ENCODE peak calls at places on chromosomes 12 and 14, in nine cellular contexts. X, G, P, B, R, L, Z, U and A are unnamed samples.

GRCh38 chr12:1496162-1496925 is 98.0 kb downstream of the FBXL14 start:
- DNase-seq in X (no peak), G (no peak), P (no peak), B (no peak), R (no peak), L (no peak), Z (peak), U (peak), A (no peak)

GRCh38 chr12:75976113-75976512 is 55.5 kb downstream of the PHLDA1 start:
- DNase-seq in X (no peak), G (no peak), P (no peak), B (no peak), R (no peak), L (no peak), Z (no peak), U (no peak), A (no peak)

GRCh38 chr12:106276032-106276728 is 26.4 kb upstream of the TCP11L2 start:
- DNase-seq in X (no peak), G (peak), P (no peak), B (no peak), R (no peak), L (no peak), Z (no peak), U (no peak), A (no peak)

GRCh38 chr12:3523728-3524127 is 32.7 kb downstream of the PRMT8 start:
- DNase-seq in X (no peak), G (no peak), P (no peak), B (no peak), R (no peak), L (no peak), Z (no peak), U (peak), A (no peak)

GRCh38 chr12:97960741-97961608 is 498.4 kb downstream of the RMST start:
- DNase-seq in X (peak), G (peak), P (peak), B (peak), R (no peak), L (peak), Z (peak), U (no peak), A (peak)

GRCh38 chr12:108803428-108804105 is 53.8 kb downstream of the SSH1 start:
- DNase-seq in X (peak), G (peak), P (peak), B (peak), R (peak), L (peak), Z (peak), U (peak), A (peak)

GRCh38 chr12:48442191-48442828 is 30.0 kb upstream of the ANP32D start:
- DNase-seq in X (peak), G (peak), P (peak), B (no peak), R (no peak), L (no peak), Z (no peak), U (no peak), A (no peak)

GRCh38 chr12:121709478-121709890 is 3.1 kb upstream of the TMEM120B start:
- DNase-seq in X (no peak), G (no peak), P (no peak), B (peak), R (no peak), L (no peak), Z (peak), U (no peak), A (peak)

GRCh38 chr12:47739959-47740358 is 14.7 kb upstream of the ENDOU start:
- DNase-seq in X (no peak), G (peak), P (no peak), B (no peak), R (no peak), L (no peak), Z (no peak), U (no peak), A (no peak)

GRCh38 chr14:49134940-49135339 is 451.2 kb downstream of the RPS29 start:
- DNase-seq in X (peak), G (no peak), P (no peak), B (no peak), R (no peak), L (no peak), Z (no peak), U (no peak), A (no peak)

GRCh38 chr12:75951399-75952228 is 80.0 kb downstream of the PHLDA1 start:
- DNase-seq in X (no peak), G (no peak), P (no peak), B (peak), R (no peak), L (no peak), Z (peak), U (no peak), A (no peak)

GRCh38 chr12:59808317-59808910 is 212.6 kb downstream of the SLC16A7 start:
- DNase-seq in X (peak), G (peak), P (peak), B (peak), R (no peak), L (no peak), Z (peak), U (no peak), A (peak)

GRCh38 chr12:111412830-111413441 is 7.2 kb downstream of the SH2B3 start:
- DNase-seq in X (no peak), G (no peak), P (no peak), B (no peak), R (no peak), L (no peak), Z (no peak), U (no peak), A (peak)

GRCh38 chr12:104414581-104415305 is 42.0 kb upstream of the CHST11 start:
- DNase-seq in X (peak), G (no peak), P (no peak), B (no peak), R (no peak), L (no peak), Z (no peak), U (no peak), A (no peak)

GRCh38 chr14:73097421-73097820 is 38.9 kb upstream of the PSEN1 start:
- DNase-seq in X (no peak), G (no peak), P (no peak), B (no peak), R (no peak), L (no peak), Z (no peak), U (no peak), A (no peak)

GRCh38 chr12:95396849-95397498 is 77.0 kb upstream of the METAP2 start:
- DNase-seq in X (no peak), G (no peak), P (no peak), B (peak), R (no peak), L (no peak), Z (peak), U (no peak), A (peak)

GRCh38 chr12:5456906-5457305 is 25.0 kb downstream of the NTF3 start:
- DNase-seq in X (no peak), G (no peak), P (no peak), B (peak), R (no peak), L (no peak), Z (no peak), U (no peak), A (peak)

GRCh38 chr12:120399531-120399930 is 30.6 kb upstream of the MSI1 start:
- DNase-seq in X (no peak), G (peak), P (no peak), B (peak), R (no peak), L (no peak), Z (peak), U (no peak), A (peak)

GRCh38 chr14:51444381-51445000 is 204.4 kb downstream of the TMX1 start:
- DNase-seq in X (no peak), G (no peak), P (no peak), B (no peak), R (no peak), L (no peak), Z (no peak), U (no peak), A (no peak)

GRCh38 chr12:50059440-50060119 is 2.2 kb downstream of the ASIC1 start:
- DNase-seq in X (no peak), G (peak), P (no peak), B (no peak), R (no peak), L (no peak), Z (no peak), U (no peak), A (no peak)

GRCh38 chr12:104790296-104791125 is 167.6 kb downstream of the SLC41A2 start:
- DNase-seq in X (peak), G (peak), P (peak), B (peak), R (peak), L (peak), Z (peak), U (peak), A (no peak)

GRCh38 chr12:121784460-121784859 is 9.0 kb downstream of the RHOF start:
- DNase-seq in X (no peak), G (no peak), P (peak), B (peak), R (no peak), L (no peak), Z (peak), U (no peak), A (peak)

GRCh38 chr14:101073598-101073965 is 170.1 kb upstream of the RTL1 start:
- DNase-seq in X (no peak), G (no peak), P (no peak), B (no peak), R (no peak), L (no peak), Z (no peak), U (peak), A (no peak)
- H3K4me3 ChIP-seq in X (no peak), G (no peak), P (no peak), B (no peak), R (no peak), L (no peak), Z (no peak), U (no peak), A (no peak)

GRCh38 chr14:61558271-61558670 is 137.0 kb upstream of the HIF1A start:
- DNase-seq in X (no peak), G (no peak), P (no peak), B (no peak), R (no peak), L (peak), Z (no peak), U (peak), A (no peak)
- TF ChIP-seq CTCF in X (no peak), G (no peak), P (no peak), B (no peak), R (no peak), L (no peak), Z (no peak), U (no peak), A (no peak)

GRCh38 chr12:64679487-64679983 is 69.2 kb downstream of the RASSF3 start:
- DNase-seq in X (no peak), G (peak), P (peak), B (peak), R (peak), L (no peak), Z (peak), U (peak), A (peak)

GRCh38 chr12:64678835-64679234 is 68.5 kb downstream of the RASSF3 start:
- DNase-seq in X (no peak), G (no peak), P (no peak), B (no peak), R (no peak), L (no peak), Z (no peak), U (peak), A (no peak)

GRCh38 chr12:64681200-64682052 is 71.1 kb downstream of the RASSF3 start:
- DNase-seq in X (no peak), G (peak), P (no peak), B (no peak), R (no peak), L (no peak), Z (no peak), U (peak), A (no peak)

GRCh38 chr12:64678248-64678647 is 68.0 kb downstream of the RASSF3 start:
- DNase-seq in X (no peak), G (no peak), P (no peak), B (no peak), R (no peak), L (no peak), Z (no peak), U (peak), A (no peak)

GRCh38 chr12:64680235-64680634 is 69.9 kb downstream of the RASSF3 start:
- DNase-seq in X (no peak), G (no peak), P (peak), B (no peak), R (no peak), L (no peak), Z (no peak), U (peak), A (no peak)
- H3K4me3 ChIP-seq in X (no peak), G (no peak), P (peak), B (no peak), R (no peak), L (no peak), Z (no peak), U (no peak), A (peak)

GRCh38 chr14:32561520-32561919 is 232.4 kb downstream of the AKAP6 start:
- DNase-seq in X (peak), G (no peak), P (no peak), B (peak), R (no peak), L (no peak), Z (no peak), U (no peak), A (peak)

GRCh38 chr14:32559048-32559447 is 229.9 kb downstream of the AKAP6 start:
- DNase-seq in X (no peak), G (no peak), P (no peak), B (peak), R (no peak), L (no peak), Z (no peak), U (no peak), A (no peak)

GRCh38 chr14:32559595-32559994 is 230.5 kb downstream of the AKAP6 start:
- DNase-seq in X (peak), G (no peak), P (no peak), B (peak), R (no peak), L (no peak), Z (no peak), U (no peak), A (peak)

GRCh38 chr14:32564591-32564990 is 235.5 kb downstream of the AKAP6 start:
- DNase-seq in X (no peak), G (peak), P (no peak), B (peak), R (no peak), L (no peak), Z (peak), U (no peak), A (peak)

DNA sequence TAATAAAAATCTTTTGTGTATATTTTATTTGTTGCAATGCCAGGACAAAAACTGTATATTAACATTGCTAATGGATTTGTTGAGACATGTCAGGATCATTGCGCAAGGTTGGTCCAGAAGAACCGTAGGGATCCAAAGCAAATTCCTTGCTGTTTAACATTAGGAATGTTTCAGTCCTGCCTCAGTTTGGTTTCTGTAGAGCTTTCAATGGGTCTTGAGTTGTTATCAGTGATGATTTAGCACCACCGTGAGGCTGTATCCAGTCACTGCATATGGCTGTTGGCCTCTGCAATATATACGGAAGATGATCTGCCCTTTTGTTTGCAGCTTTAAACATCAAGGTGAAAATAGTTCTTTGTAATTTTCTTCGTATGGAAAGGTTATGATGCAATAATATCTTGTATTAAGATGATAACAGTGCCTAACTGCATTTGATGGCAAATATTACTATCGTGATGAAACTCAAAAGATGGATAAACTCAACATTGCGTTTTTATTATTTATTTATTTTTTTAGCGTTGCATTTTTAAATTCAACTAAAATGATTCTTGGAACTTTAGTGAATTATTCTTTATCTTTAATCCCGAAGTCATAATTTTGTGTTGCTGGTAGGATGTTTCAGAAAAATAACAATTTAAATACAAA is 231.2 kb downstream of the AKAP6 start:
- DNase-seq in X (peak), G (peak), P (peak), B (peak), R (no peak), L (peak), Z (peak), U (no peak), A (peak)
- TF ChIP-seq CTCF in X (peak), G (peak), P (peak), B (peak), R (peak), L (peak), Z (peak), U (no peak), A (peak)